ENCODE peak calls at places on chromosome 6, in four cellular contexts. One of them, this sample, is unnamed. For H4K20me1 and H3K4me1, the result is how much of the 10 kb centered on the place peaks cover.

GRCh38 chr6:72798196-72798595 is 176.3 kb downstream of the KCNQ5 start:
- DNase-seq in mammary epithelial cell: peak
- DNase-seq in fibroblast of lung: peak
- DNase-seq in astrocyte: peak
- DNase-seq in this sample: no peak

GRCh38 chr6:158041788-158042187 is 60.1 kb downstream of the SYNJ2 start:
- DNase-seq in astrocyte: no peak
- DNase-seq in mammary epithelial cell: no peak
- DNase-seq in fibroblast of lung: no peak
- DNase-seq in this sample: no peak

GRCh38 chr6:90460067-90460466 is 126.8 kb downstream of the MAP3K7 start:
- DNase-seq in astrocyte: peak
- DNase-seq in fibroblast of lung: no peak
- DNase-seq in mammary epithelial cell: no peak
- DNase-seq in this sample: no peak

GRCh38 chr6:128112494-128112893 is 211.6 kb upstream of the THEMIS start:
- DNase-seq in mammary epithelial cell: no peak
- DNase-seq in astrocyte: no peak
- DNase-seq in fibroblast of lung: peak
- DNase-seq in this sample: peak

GRCh38 chr6:144912474-144912873 is 627.3 kb downstream of the UTRN start:
- DNase-seq in astrocyte: peak
- DNase-seq in mammary epithelial cell: peak
- DNase-seq in fibroblast of lung: peak
- DNase-seq in this sample: no peak

GRCh38 chr6:64792534-64792933 is 914.5 kb downstream of the EYS start:
- DNase-seq in astrocyte: no peak
- DNase-seq in fibroblast of lung: no peak
- DNase-seq in mammary epithelial cell: no peak
- DNase-seq in this sample: no peak

GRCh38 chr6:41278699-41279405 is 7.6 kb downstream of the TREM1 start:
- DNase-seq in fibroblast of lung: peak
- DNase-seq in mammary epithelial cell: peak
- DNase-seq in astrocyte: peak
- DNase-seq in this sample: peak

GRCh38 chr6:167129588-167129987 is 6.7 kb downstream of the CCR6 start:
- DNase-seq in fibroblast of lung: no peak
- DNase-seq in astrocyte: no peak
- DNase-seq in mammary epithelial cell: no peak
- DNase-seq in this sample: no peak

GRCh38 chr6:835476-836160 is 142.7 kb upstream of the EXOC2 start:
- DNase-seq in astrocyte: no peak
- DNase-seq in fibroblast of lung: no peak
- DNase-seq in mammary epithelial cell: peak
- DNase-seq in this sample: no peak

GRCh38 chr6:834879-835278 is 141.9 kb upstream of the EXOC2 start:
- DNase-seq in astrocyte: no peak
- DNase-seq in fibroblast of lung: peak
- DNase-seq in mammary epithelial cell: no peak
- DNase-seq in this sample: no peak

GRCh38 chr6:836276-836853 is 143.4 kb upstream of the EXOC2 start:
- DNase-seq in mammary epithelial cell: peak
- DNase-seq in astrocyte: no peak
- DNase-seq in fibroblast of lung: no peak
- DNase-seq in this sample: no peak

GRCh38 chr6:839201-839600 is 146.3 kb upstream of the EXOC2 start:
- DNase-seq in fibroblast of lung: no peak
- DNase-seq in astrocyte: no peak
- DNase-seq in mammary epithelial cell: no peak
- DNase-seq in this sample: no peak

GRCh38 chr6:837380-837779 is 144.4 kb upstream of the EXOC2 start:
- DNase-seq in mammary epithelial cell: peak
- DNase-seq in astrocyte: no peak
- DNase-seq in fibroblast of lung: no peak
- DNase-seq in this sample: no peak
- TF ChIP-seq CTCF in mammary epithelial cell: no peak
- TF ChIP-seq CTCF in astrocyte: no peak
- TF ChIP-seq CTCF in fibroblast of lung: no peak
- TF ChIP-seq CTCF in this sample: no peak

DNA sequence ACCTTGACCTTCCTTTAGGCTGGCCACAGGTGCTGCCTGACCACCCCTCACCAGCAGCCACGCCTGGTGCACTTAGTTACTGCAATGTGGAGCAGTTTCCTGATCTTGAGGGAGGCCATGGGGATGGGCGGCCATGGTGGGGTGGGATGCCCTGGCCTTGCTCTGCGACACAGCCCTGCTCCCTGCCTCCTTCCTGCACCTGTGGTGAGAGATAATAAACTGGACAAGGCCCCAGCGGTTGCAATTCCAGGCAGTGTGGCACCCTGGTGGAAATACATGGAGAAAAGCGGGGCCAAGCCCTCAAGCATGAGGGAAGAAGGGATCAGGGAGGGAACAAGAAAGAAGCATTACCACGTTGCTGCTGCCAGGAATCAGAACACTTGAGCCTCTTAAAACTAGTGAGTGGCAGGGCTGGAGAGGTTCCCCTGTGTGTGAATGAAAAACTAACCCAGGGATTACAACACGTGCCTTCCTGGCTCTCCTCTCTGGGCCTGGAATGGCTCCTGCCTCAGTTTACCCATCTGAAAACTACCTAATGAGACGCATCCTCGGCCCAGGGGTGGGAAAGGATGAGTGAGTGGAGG is 213.2 kb downstream of the LY86 start:
- DNase-seq in fibroblast of lung: no peak
- DNase-seq in astrocyte: no peak
- DNase-seq in mammary epithelial cell: no peak
- DNase-seq in this sample: no peak
- H4K20me1 ChIP-seq in fibroblast of lung: under half
- H4K20me1 ChIP-seq in astrocyte: under half
- H4K20me1 ChIP-seq in mammary epithelial cell: under half
- H4K20me1 ChIP-seq in this sample: under half

DNA sequence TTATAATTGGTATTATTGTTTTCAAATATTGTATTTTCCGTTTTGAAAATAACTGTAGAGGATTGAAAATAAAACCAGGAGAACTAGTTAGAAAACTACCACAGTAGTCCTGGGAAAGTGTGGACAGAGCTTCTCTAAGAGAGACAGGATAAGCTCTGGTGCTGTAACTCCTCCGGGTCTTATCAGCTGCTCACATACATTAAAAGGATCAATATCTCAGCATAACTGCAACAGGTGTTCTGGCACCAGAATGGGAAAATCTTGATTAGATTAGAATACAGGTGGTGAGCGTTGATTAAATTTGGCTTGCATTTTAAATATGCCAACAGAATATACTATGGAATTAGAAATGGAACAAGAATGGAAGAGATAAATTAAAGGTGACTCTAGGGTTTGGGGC is 1138.9 kb upstream of the ADGRB3 start:
- DNase-seq in astrocyte: no peak
- DNase-seq in fibroblast of lung: no peak
- DNase-seq in mammary epithelial cell: no peak
- DNase-seq in this sample: no peak
- H3K4me1 ChIP-seq in astrocyte: under half
- H3K4me1 ChIP-seq in fibroblast of lung: under half
- H3K4me1 ChIP-seq in mammary epithelial cell: under half
- H3K4me1 ChIP-seq in this sample: under half

DNA sequence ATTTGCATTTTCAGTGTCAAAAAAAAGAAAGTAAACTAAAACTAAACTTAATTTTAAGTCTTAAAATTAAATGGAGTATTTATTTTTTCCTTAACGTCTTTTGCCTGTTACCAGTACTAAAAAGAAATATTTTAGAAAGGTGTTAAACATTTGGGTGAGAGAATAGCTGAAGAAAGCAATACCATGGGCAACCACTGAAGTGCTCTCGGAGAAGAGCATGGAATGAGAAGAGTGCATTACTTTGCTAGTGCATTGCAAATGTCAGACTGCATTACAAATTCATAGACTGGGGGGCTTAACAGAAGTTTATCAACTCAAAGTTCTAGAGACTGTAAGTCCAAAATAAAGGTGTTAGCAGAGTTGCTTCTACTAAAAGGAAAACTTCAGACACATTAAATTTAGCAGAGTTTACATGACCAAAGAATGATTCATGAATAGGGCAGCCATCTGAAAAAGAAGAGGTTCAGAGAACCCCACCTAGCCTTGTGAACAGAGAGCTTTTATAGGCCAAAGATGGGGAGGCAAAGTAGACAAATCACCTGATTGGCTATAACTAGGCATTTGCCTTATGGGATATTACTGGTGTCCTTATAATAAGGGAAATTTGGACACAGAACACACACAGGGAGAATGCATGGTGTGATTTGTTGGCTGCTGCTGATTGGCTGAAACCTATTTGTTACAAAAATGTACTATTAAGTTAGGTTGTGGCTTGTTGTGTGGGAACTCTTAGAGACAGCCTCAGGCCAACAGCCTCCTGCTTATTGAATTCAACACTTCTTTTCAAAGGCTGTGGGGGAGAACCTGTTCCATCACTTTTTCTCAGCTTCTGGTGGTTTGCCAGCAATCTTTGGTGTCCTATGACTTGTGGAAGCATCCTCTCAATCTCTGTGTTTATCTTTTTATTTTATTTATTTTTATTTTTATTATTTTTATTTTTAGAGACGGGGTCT is 106.7 kb upstream of the RREB1 start:
- DNase-seq in mammary epithelial cell: peak
- DNase-seq in astrocyte: no peak
- DNase-seq in fibroblast of lung: no peak
- DNase-seq in this sample: no peak
- TF ChIP-seq CTCF in mammary epithelial cell: no peak
- TF ChIP-seq CTCF in astrocyte: no peak
- TF ChIP-seq CTCF in fibroblast of lung: no peak
- TF ChIP-seq CTCF in this sample: no peak

DNA sequence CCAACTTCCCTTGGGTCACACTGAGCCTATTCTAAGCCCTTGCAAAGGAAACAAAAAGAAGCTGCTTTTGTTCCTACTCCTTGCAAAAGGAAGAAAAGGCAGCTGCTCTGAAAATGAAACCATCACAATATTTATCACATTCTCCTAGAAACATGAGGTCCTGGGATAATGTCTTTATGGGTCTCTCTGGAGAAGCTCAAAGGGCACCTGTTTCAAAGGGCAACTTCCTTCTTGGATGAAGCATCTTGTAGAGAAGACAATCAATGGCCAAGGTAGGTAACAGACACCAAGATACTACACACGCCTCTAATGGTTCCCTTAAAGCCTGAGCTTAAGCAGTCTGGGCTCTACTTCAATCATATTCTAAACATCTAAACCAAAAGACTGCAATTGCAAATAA is 10.4 kb downstream of the ELOVL5 start:
- DNase-seq in fibroblast of lung: no peak
- DNase-seq in astrocyte: no peak
- DNase-seq in mammary epithelial cell: no peak
- DNase-seq in this sample: no peak
- H4K20me1 ChIP-seq in fibroblast of lung: under half
- H4K20me1 ChIP-seq in astrocyte: half or more
- H4K20me1 ChIP-seq in mammary epithelial cell: under half
- H4K20me1 ChIP-seq in this sample: under half